ENCODE peak calls at places on chromosomes 2 and 18, in five cellular contexts. S, K, L, V and Q are unnamed samples.

GRCh38 chr2:113136828-113137775 is 9.7 kb downstream of the IL1RN start:
- DNase-seq in S (no peak), K (no peak), L (no peak), V (no peak), Q (peak)

GRCh38 chr2:119248751-119249150 is 25.1 kb downstream of the STEAP3 start:
- DNase-seq in S (no peak), K (no peak), L (no peak), V (no peak), Q (no peak)

GRCh38 chr2:123935405-123935804 is 89.7 kb upstream of the CNTNAP5 start:
- DNase-seq in S (no peak), K (no peak), L (no peak), V (no peak), Q (no peak)

GRCh38 chr2:173090291-173090877 is 14.7 kb downstream of the MAP3K20 start:
- DNase-seq in S (peak), K (no peak), L (no peak), V (no peak), Q (peak)

GRCh38 chr2:240461471-240462072 is 26.1 kb downstream of the GPC1 start:
- DNase-seq in S (peak), K (peak), L (no peak), V (no peak), Q (no peak)

GRCh38 chr2:168708099-168708498 is 94.3 kb upstream of the NOSTRIN start:
- DNase-seq in S (no peak), K (no peak), L (no peak), V (no peak), Q (no peak)

GRCh38 chr2:42928692-42929576 is 136.6 kb upstream of the HAAO start:
- DNase-seq in S (no peak), K (peak), L (no peak), V (no peak), Q (peak)

GRCh38 chr18:2846638-2847340 is at the start of gene EMILIN2:
- DNase-seq in S (peak), K (peak), L (no peak), V (peak), Q (peak)

GRCh38 chr2:121721926-121722325 is 14.7 kb downstream of the NIFK start:
- DNase-seq in S (no peak), K (no peak), L (peak), V (no peak), Q (peak)

GRCh38 chr2:229179598-229179997 is 91.5 kb downstream of the PID1 start:
- DNase-seq in S (no peak), K (no peak), L (no peak), V (no peak), Q (no peak)

GRCh38 chr18:69580107-69580506 is 179.4 kb downstream of the DOK6 start:
- DNase-seq in S (no peak), K (no peak), L (no peak), V (no peak), Q (peak)

GRCh38 chr2:41033127-41033526 is 581.2 kb upstream of the SLC8A1 start:
- DNase-seq in S (no peak), K (no peak), L (no peak), V (no peak), Q (no peak)

GRCh38 chr2:230775737-230776136 is 63.1 kb downstream of the CAB39 start:
- DNase-seq in S (no peak), K (no peak), L (no peak), V (no peak), Q (no peak)

GRCh38 chr2:191171708-191172355 is 21.0 kb upstream of the STAT4 start:
- DNase-seq in S (no peak), K (no peak), L (peak), V (no peak), Q (peak)

DNA sequence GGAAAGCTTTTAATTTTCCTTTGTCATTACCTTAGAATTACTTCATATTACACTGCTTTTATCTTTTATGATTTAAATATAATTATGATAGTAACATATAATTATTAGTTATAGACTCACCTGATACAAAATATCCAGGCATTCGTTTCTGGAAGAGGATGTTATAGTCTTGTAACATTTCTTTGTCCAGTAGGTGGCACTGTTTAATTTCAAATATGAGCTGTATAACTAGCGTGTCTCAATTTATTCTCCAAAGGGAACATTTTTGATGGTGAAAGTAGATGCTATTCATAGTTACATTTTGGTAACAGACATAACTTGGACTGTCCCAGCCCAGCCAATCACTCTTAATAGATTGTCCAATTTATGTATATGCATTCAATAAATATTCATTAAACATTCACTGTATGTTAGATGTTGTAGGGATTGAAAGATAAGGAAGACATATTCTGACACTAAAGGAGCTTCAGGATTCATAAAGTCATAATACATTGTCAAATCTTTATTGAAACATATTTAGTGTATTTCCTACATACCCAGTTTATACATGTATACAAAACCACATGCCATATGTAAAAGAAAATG is 19.2 kb downstream of the DAW1 start:
- DNase-seq in S (no peak), K (no peak), L (peak), V (no peak), Q (peak)
- TF ChIP-seq CTCF in S (peak), K (peak), L (peak), V (peak), Q (peak)

GRCh38 chr2:209579236-209579749 is 155.4 kb downstream of the MAP2 start:
- DNase-seq in S (no peak), K (no peak), L (no peak), V (no peak), Q (no peak)
- H3K4me3 ChIP-seq in S (peak), K (no peak), L (no peak), V (peak), Q (no peak)

GRCh38 chr2:66574701-66575624 is 140.0 kb downstream of the MEIS1 start:
- DNase-seq in S (peak), K (peak), L (peak), V (no peak), Q (peak)
- TF ChIP-seq CTCF in S (peak), K (no peak), L (peak), V (peak), Q (peak)

GRCh38 chr2:128735296-128735960 is 416.8 kb upstream of the HS6ST1 start:
- DNase-seq in S (no peak), K (no peak), L (no peak), V (no peak), Q (no peak)

GRCh38 chr2:128737546-128737826 is 418.8 kb upstream of the HS6ST1 start:
- DNase-seq in S (no peak), K (no peak), L (no peak), V (no peak), Q (no peak)

GRCh38 chr2:128736689-128737545 is 418.2 kb upstream of the HS6ST1 start:
- DNase-seq in S (peak), K (peak), L (peak), V (no peak), Q (peak)

GRCh38 chr2:128734521-128735295 is 416.0 kb upstream of the HS6ST1 start:
- DNase-seq in S (no peak), K (no peak), L (no peak), V (no peak), Q (no peak)

DNA sequence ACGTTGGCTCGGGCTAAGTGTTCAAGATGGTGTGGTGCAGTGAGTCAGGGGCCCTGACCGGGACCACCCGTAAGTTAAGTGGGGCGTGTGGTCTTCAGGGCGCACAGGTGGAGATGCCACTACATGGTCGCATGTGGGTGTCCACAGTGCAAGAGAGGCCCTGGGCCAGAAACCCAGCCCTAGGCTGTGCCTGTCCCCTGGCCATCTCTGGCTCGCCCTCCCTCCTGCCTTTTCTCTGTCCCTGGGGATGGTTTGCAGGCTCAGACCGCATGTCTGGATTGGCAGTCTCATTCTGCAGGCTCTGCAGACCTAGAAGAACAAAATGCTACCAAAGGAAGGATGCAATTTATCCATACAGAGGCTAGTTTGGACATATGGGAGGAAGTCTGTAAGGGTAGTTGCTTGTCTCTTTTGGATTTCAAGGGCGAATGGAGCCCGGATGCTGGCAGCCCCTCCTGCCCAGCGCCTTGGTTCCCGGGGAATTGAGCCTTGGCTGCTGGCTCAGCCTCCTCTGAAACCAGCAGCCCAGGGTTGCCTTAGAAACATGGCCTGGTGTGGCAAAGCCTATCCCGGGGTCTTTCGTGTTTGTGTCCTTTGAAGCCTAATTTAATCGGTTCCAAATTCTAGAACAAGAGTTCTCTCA is 417.5 kb upstream of the HS6ST1 start:
- DNase-seq in S (no peak), K (no peak), L (no peak), V (no peak), Q (no peak)
- H3K4me3 ChIP-seq in S (peak), K (no peak), L (no peak), V (peak), Q (no peak)

GRCh38 chr2:186455613-186456012 is 30.4 kb upstream of the ZC3H15 start:
- DNase-seq in S (no peak), K (no peak), L (no peak), V (no peak), Q (no peak)

GRCh38 chr2:186457908-186458307 is 28.2 kb upstream of the ZC3H15 start:
- DNase-seq in S (no peak), K (no peak), L (no peak), V (no peak), Q (no peak)

GRCh38 chr2:186456941-186457340 is 29.1 kb upstream of the ZC3H15 start:
- DNase-seq in S (no peak), K (no peak), L (peak), V (no peak), Q (peak)

GRCh38 chr2:186459009-186459408 is 27.1 kb upstream of the ZC3H15 start:
- DNase-seq in S (no peak), K (no peak), L (peak), V (no peak), Q (peak)

GRCh38 chr2:186460465-186460864 is 25.6 kb upstream of the ZC3H15 start:
- DNase-seq in S (no peak), K (no peak), L (no peak), V (no peak), Q (peak)
- TF ChIP-seq CTCF in S (peak), K (no peak), L (peak), V (peak), Q (peak)

GRCh38 chr18:710418-711300 is 1.8 kb downstream of the ENOSF1 start:
- DNase-seq in S (no peak), K (no peak), L (no peak), V (no peak), Q (no peak)
- H3K4me3 ChIP-seq in S (peak), K (no peak), L (no peak), V (peak), Q (peak)

DNA sequence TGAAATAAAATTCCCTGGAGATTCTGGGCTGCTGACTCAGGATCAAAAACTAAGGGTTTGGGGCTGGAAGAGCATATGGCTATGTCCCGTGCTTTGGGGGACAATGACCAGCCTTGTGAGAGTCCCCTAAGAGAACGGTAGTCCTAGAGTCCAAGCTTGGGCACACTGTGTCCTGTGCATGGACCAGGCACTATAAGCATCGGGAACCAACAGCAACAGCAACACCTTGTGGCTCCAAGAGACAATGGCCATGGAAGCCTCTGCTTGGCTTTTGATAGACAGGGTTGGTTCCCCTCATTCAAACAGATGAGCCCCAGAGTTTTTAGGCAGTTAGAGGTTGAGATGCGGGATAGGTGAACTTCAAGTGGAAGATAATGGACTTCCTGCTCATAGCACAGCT is 294.4 kb upstream of the CHAC2 start:
- DNase-seq in S (no peak), K (no peak), L (no peak), V (no peak), Q (peak)
- TF ChIP-seq CTCF in S (peak), K (no peak), L (peak), V (peak), Q (peak)

GRCh38 chr2:63060079-63060482 is 9.5 kb downstream of the OTX1 start:
- DNase-seq in S (no peak), K (no peak), L (no peak), V (no peak), Q (no peak)
- H3K4me3 ChIP-seq in S (peak), K (no peak), L (no peak), V (no peak), Q (peak)

GRCh38 chr2:32641180-32641579 is 13.3 kb downstream of the TTC27 start:
- DNase-seq in S (no peak), K (no peak), L (no peak), V (no peak), Q (no peak)
- TF ChIP-seq CTCF in S (no peak), K (no peak), L (no peak), V (no peak), Q (no peak)